ENCODE peak calls at places on chromosomes 12 and 14, in five cellular contexts. A is upper lobe of left lung, M is WTC11, O is HFFc6, F is tibial artery. L is an unnamed sample.

GRCh38 chr12:72277415-72277814 is 5.2 kb downstream of the TRHDE start:
- DNase-seq in O (peak; percentile 39), M (no peak), F (no peak), A (no peak), L (no peak)

GRCh38 chr14:83548061-83548839 is 1981.7 kb upstream of the FLRT2 start:
- DNase-seq in O (peak; percentile 50), A (no peak), F (no peak), M (no peak), L (no peak)

GRCh38 chr12:29510591-29511174 is 13.2 kb upstream of the OVCH1 start:
- DNase-seq in F (no peak), A (no peak), M (no peak), O (no peak), L (no peak)

GRCh38 chr14:54796961-54797360 is 105.7 kb downstream of the GCH1 start:
- DNase-seq in M (no peak), F (no peak), O (peak; percentile 77), A (no peak), L (no peak)

GRCh38 chr12:66156654-66157053 is 13.1 kb downstream of the TMBIM4 start:
- DNase-seq in F (no peak), O (no peak), M (no peak), A (no peak), L (no peak)

GRCh38 chr12:127388985-127389384 is 878.0 kb upstream of the TMEM132C start:
- DNase-seq in A (no peak), O (no peak), F (no peak), M (no peak), L (no peak)

GRCh38 chr12:121939190-121939589 is 20.8 kb downstream of the CFAP251 start:
- DNase-seq in O (no peak), F (no peak), M (no peak), A (no peak), L (no peak)

GRCh38 chr12:57609781-57610552 is 1.3 kb upstream of the ARHGEF25 start:
- DNase-seq in F (peak; percentile 76), A (no peak), O (no peak), M (no peak), L (no peak)

GRCh38 chr12:88624911-88625310 is 44.6 kb upstream of the KITLG start:
- DNase-seq in A (no peak), M (no peak), O (peak; percentile 39), F (no peak), L (no peak)

GRCh38 chr12:107458163-107458562 is 227.4 kb upstream of the PWP1 start:
- DNase-seq in O (no peak), M (no peak), A (no peak), F (no peak), L (no peak)

GRCh38 chr12:32918890-32919791 is 22.6 kb upstream of the PKP2 start:
- DNase-seq in M (no peak), F (no peak), O (peak; percentile 33), A (no peak), L (no peak)

GRCh38 chr12:62640910-62641448 is 174.4 kb downstream of the MON2 start:
- DNase-seq in O (peak; percentile 67), M (no peak), A (no peak), F (no peak), L (no peak)

GRCh38 chr12:52029686-52030085 is 21.6 kb upstream of the NR4A1 start:
- DNase-seq in F (no peak), M (peak; percentile 79), O (peak; percentile 64), A (peak; percentile 64), L (no peak)

GRCh38 chr12:121366063-121366459 is 13.8 kb upstream of the ANAPC5 start:
- DNase-seq in F (no peak), O (no peak), A (no peak), M (no peak), L (no peak)

GRCh38 chr12:56346663-56347062 is 8.0 kb downstream of the IL23A start:
- DNase-seq in O (no peak), F (no peak), A (no peak), M (peak; percentile 62), L (no peak)

GRCh38 chr12:118544569-118544968 is 168.2 kb downstream of the SUDS3 start:
- DNase-seq in O (peak; percentile 63), F (no peak), A (no peak), M (no peak), L (no peak)

GRCh38 chr12:95557625-95558024 is 6.3 kb upstream of the USP44 start:
- DNase-seq in O (no peak), F (no peak), M (no peak), A (no peak), L (no peak)

GRCh38 chr14:105193916-105194782 is 13.0 kb upstream of the NUDT14 start:
- DNase-seq in F (no peak), A (no peak), O (no peak), M (no peak), L (no peak)

GRCh38 chr14:72516936-72517408 is 376.9 kb downstream of the DPF3 start:
- DNase-seq in A (peak; percentile 42), O (peak; percentile 77), F (peak; percentile 79), M (peak; percentile 75), L (peak; percentile 74)

DNA sequence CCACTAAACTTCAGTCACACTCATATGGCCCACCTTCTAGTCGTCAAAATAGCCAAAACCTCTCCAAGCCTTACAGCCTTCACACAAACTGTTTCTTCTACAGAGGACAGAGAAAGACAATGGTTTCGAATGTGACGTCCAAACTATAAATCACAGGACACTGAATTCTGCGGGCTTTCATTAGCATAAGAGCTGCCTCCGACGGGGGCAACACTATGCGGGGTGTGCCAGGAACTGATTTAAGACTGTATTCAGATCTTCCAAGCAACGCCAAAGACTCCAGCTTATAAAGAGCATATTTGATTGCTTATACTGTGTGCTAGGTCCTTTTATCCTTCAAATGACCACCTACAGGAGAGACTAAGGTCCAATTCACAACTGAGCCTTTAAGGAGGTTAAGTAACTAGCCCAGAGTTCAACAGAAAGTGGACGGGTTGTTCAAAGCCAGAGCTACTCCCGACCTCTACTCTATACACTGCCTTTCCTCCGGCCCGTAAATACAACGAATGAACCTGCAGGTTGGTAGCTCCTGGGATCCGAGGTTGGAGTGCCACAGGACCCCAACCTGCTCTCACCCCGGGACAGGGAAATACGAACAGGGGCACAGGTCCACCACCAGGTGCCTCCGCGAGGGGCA is 574 bp downstream of the L2HGDH start:
- DNase-seq in O (no peak), M (no peak), F (no peak), A (no peak), L (no peak)
- TF ChIP-seq CTCF in O (no peak), M (peak; percentile 47), F (no peak), A (peak; percentile 50), L (peak; percentile 20)

GRCh38 chr12:53060064-53060720 is 10.3 kb downstream of the TNS2 start:
- DNase-seq in M (no peak), F (no peak), A (no peak), O (no peak), L (no peak)

GRCh38 chr12:53060721-53061276 is 10.9 kb downstream of the TNS2 start:
- DNase-seq in F (peak; percentile 80), M (no peak), A (no peak), O (no peak), L (no peak)

GRCh38 chr12:53062011-53062961 is 12.4 kb downstream of the TNS2 start:
- DNase-seq in M (no peak), O (no peak), F (peak; percentile 72), A (no peak), L (no peak)

GRCh38 chr12:53062977-53063707 is 13.3 kb downstream of the TNS2 start:
- DNase-seq in A (no peak), O (no peak), M (peak; percentile 9), F (peak; percentile 72), L (no peak)

GRCh38 chr12:53061404-53062010 is 11.6 kb downstream of the TNS2 start:
- DNase-seq in F (peak; percentile 72), O (no peak), M (peak; percentile 57), A (peak; percentile 82), L (no peak)
- TF ChIP-seq CTCF in F (no peak), O (peak; percentile 47), M (no peak), A (no peak), L (no peak)

DNA sequence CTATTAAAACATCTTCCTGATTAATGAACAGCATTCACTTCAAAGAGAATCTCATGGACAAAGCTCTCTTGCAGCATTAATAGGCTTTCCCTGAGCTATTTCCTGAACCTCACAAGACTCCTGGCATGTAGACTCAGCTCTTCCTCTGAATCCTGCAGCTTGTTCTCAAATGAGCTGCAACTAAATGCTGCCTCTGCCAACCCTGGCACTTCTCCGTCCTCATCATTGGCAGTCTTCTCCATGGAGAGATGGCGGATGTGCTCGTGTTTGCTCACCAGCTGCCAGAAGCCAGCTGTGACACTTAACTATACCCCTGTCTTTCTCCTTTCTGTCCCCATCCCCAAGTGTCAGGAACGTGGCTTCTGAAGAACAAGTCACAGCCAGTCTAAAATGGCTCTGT is 232.1 kb downstream of the FOXN3 start:
- DNase-seq in M (no peak), A (no peak), F (no peak), O (no peak), L (no peak)
- TF ChIP-seq CTCF in M (no peak), A (no peak), F (no peak), O (no peak), L (no peak)

GRCh38 chr14:23141706-23142467 is 22.8 kb upstream of the CEBPE start:
- DNase-seq in M (no peak), F (peak; percentile 94), A (peak; percentile 51), O (peak; percentile 55), L (peak; percentile 46)

GRCh38 chr14:23138173-23138535 is 19.1 kb upstream of the CEBPE start:
- DNase-seq in M (no peak), F (no peak), A (no peak), O (no peak), L (no peak)

GRCh38 chr14:23139874-23140273 is 20.8 kb upstream of the CEBPE start:
- DNase-seq in M (no peak), A (no peak), O (no peak), F (no peak), L (no peak)

GRCh38 chr14:23142826-23143225 is 23.8 kb upstream of the CEBPE start:
- DNase-seq in M (no peak), F (no peak), A (no peak), O (no peak), L (no peak)

GRCh38 chr14:23140389-23140788 is 21.3 kb upstream of the CEBPE start:
- DNase-seq in O (no peak), A (no peak), F (no peak), M (no peak), L (no peak)
- TF ChIP-seq CTCF in O (no peak), A (no peak), F (no peak), M (no peak), L (no peak)